ENCODE peak calls at places on chromosome 6, in five cellular contexts. Z is PC-3, F is OCI-LY7, K is GM23338, L is HCT116. V is an unnamed sample.

GRCh38 chr6:55963301-55963700 is 87.9 kb upstream of the BMP5 start:
- DNase-seq in Z (peak), F (no peak), K (peak), L (peak), V (no peak)

GRCh38 chr6:112780498-112781096 is 433.5 kb downstream of the RFPL4B start:
- DNase-seq in Z (peak), F (peak), K (peak), L (peak), V (peak)

GRCh38 chr6:96015791-96016776 is at the start of gene FUT9:
- DNase-seq in Z (no peak), F (no peak), K (peak), L (no peak), V (peak)

GRCh38 chr6:55617272-55617671 is 38.3 kb upstream of the HMGCLL1 start:
- DNase-seq in Z (peak), F (peak), K (peak), L (peak), V (peak)

GRCh38 chr6:44373051-44373450 is 14.5 kb upstream of the CDC5L start:
- DNase-seq in Z (no peak), F (no peak), K (no peak), L (no peak), V (no peak)

GRCh38 chr6:127100510-127101140 is 17.8 kb upstream of the RSPO3 start:
- DNase-seq in Z (peak), F (no peak), K (peak), L (no peak), V (no peak)

GRCh38 chr6:115360602-115361325 is 699.9 kb downstream of the FRK start:
- DNase-seq in Z (no peak), F (no peak), K (no peak), L (no peak), V (no peak)

GRCh38 chr6:168053957-168054471 is 25.0 kb downstream of the FRMD1 start:
- DNase-seq in Z (no peak), F (no peak), K (no peak), L (no peak), V (no peak)

GRCh38 chr6:21078497-21078896 is 515.1 kb upstream of the SOX4 start:
- DNase-seq in Z (no peak), F (no peak), K (peak), L (no peak), V (no peak)

GRCh38 chr6:53805725-53806124 is 10.9 kb downstream of the LRRC1 start:
- DNase-seq in Z (no peak), F (no peak), K (no peak), L (no peak), V (peak)

GRCh38 chr6:166460473-166461437 is 78.0 kb upstream of the MPC1 start:
- DNase-seq in Z (no peak), F (peak), K (no peak), L (no peak), V (no peak)

GRCh38 chr6:34317172-34317477 is 68.3 kb upstream of the SMIM29 start:
- DNase-seq in Z (no peak), F (no peak), K (no peak), L (no peak), V (no peak)

GRCh38 chr6:105179244-105180065 is at the start of gene POPDC3:
- DNase-seq in Z (peak), F (no peak), K (peak), L (no peak), V (peak)

GRCh38 chr6:134826889-134827737 is 122.8 kb downstream of the ALDH8A1 start:
- DNase-seq in Z (peak), F (no peak), K (no peak), L (no peak), V (no peak)

GRCh38 chr6:107972413-107973096 is 14.5 kb upstream of the SEC63 start:
- DNase-seq in Z (no peak), F (no peak), K (peak), L (no peak), V (no peak)

DNA sequence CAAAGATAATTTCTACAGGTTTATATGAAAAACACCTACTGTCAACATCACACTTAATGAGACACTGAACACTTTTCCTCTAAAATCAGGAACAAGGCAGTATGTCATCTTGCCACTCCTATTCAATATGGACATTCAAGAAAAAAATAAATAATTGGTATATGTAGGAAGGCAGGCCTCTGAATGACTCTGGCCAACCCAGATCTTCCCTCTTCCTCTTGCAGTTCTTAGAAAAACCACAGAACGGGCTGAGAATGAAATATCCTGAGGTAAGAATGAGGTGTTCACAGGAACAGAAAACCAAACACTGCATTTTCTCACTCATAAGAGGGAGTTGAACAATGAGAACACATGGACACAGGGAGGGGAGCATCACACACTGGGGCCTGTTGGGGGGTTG is 1207.2 kb upstream of the CITED2 start:
- DNase-seq in Z (no peak), F (no peak), K (no peak), L (no peak), V (no peak)
- TF ChIP-seq EZH2phosphoT487 in Z (no peak), F (no peak), K (no peak), L (no peak), V (no peak)

DNA sequence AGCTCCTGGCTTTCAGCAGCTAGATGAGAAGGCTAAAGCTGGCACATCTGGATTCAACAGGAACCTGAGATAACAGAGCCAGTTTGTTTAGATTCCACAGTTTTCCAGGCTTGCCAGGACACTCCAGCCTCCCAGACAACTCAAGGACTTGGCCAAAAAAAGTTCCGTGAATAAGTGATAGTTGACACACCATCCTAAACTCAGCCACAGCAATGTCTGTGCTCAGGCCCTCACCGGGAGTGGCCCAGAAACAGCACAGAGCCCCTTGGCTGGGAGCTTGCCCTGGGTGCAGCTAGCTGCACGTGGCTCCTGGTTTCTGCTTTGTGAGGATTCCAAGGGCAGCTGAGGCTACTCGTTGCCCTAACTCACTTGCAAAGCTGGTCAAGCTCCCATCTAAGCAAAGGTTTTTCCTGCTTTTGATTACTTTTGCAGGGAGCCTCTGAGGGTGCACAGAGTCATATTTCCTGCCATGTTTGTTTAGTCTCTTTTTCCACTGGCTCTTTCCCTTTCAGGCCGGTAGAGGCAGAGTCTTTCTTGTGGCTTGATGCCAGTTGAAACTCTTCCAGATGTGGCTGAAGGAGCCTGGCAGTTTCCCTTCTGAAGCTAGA is 118.3 kb upstream of the ECI2 start:
- DNase-seq in Z (peak), F (no peak), K (no peak), L (peak), V (no peak)
- TF ChIP-seq CTCF in Z (peak), F (no peak), K (no peak), L (peak), V (no peak)

DNA sequence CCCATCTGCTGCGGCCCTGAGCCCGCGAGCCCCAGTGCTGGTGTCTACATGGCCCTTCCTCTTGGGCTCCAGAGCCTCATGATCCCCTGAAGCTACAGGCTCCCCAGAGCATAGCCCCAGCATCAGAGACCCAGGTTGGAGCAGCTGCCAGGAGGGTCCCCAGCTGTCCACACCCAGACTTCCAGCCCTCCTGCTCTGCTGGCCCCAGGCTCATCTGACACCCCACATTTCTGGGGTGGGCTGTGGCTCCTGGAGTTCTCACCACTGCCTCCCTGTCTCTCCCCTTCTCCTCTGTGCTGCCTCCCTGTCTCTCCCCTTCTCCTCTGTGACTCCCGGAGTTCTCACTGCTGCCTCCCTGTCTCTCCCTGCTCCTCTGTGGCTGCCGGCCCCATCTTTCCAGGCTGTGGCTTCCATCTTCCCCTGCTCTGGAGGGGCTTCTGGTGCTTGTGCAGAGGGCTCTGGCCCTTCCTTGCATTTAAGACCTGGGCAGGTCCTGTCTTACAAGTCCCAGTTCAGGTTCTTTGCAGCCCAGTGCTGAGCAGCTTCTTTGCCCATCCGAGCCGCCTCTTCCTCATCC is 108.1 kb downstream of the ERMARD start:
- DNase-seq in Z (no peak), F (no peak), K (no peak), L (no peak), V (no peak)
- H3K27ac ChIP-seq in Z (no peak), F (no peak), K (no peak), L (no peak), V (no peak)

DNA sequence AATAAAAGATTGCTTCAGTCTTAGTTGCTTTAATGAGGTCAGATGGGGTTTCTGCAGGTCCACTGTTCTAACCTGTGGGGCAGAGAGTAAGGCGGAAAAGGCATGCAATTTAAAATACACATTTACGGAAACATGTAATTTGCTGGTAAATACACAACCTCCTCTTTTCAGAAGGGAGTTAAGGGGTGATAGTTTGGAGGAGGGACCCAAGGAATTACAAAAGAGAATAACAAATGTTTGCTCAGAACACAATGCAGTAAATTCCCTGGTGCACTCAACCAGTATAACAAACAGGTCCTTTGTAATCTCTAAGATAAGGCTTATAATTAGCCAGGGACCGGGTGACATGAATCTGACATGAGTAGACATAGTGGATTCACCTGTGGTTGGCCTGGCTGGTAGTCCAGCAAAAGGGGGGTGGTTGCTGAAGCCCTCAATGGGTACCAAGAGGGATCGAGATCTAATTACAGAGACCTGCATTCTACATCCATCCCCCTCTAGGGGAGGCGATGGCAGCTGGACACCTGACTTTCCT is 295.1 kb downstream of the PHACTR1 start:
- DNase-seq in Z (no peak), F (no peak), K (no peak), L (no peak), V (peak)
- TF ChIP-seq EZH2phosphoT487 in Z (no peak), F (no peak), K (no peak), L (no peak), V (no peak)

GRCh38 chr6:30685157-30685976 is 1.1 kb downstream of the PPP1R18 start:
- DNase-seq in Z (no peak), F (peak), K (peak), L (no peak), V (no peak)
- TF ChIP-seq CTCF in Z (peak), F (peak), K (no peak), L (no peak), V (no peak)

DNA sequence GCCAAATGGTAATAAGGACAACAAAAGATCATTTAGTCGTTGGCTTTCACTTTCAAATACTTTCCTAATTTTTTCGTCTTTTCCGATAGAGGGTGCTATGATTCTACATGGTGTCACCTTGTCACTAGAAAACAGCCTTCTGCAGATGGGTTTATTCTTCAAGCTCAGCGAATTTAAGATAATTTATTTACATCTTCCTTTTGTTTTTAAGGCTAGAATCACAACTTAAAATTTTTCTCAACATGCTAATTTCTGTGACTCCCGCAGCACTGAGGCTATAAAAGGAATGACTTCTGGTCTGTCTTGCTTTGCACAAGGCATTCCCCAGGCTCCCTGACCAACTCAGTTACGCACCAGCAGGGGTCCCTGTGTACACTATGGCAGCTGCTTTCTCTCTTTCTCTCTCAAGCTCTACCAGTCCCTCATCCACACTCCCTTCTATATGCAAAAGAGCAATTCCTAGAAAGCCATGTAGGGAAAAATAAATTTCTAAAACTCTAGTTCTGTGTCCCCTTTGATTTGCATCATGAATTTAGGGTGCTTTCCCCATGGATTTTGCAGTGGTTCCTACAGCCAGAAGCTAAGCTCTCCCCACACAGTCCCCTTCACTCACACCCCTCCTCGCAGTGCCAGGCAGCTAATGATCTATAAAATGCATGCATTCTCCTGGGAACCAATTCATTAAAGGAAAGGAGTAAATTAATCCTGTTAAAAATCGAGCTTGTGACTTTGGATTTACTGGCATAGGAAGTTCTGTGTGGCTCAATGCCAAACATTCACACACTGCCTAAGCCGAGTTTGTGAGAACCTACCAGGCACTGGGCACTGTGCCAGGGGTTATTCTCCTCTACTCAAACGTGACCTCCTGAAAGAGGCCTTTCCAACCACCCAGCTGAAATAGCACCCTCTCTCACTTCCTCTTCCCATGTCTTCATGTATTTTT is 74.5 kb downstream of the DCDC2 start:
- DNase-seq in Z (peak), F (peak), K (peak), L (peak), V (peak)
- H3K27ac ChIP-seq in Z (no peak), F (no peak), K (no peak), L (no peak), V (no peak)

GRCh38 chr6:7150381-7151064 is 42.8 kb downstream of the RREB1 start:
- DNase-seq in Z (no peak), F (no peak), K (peak), L (no peak), V (peak)
- TF ChIP-seq EZH2phosphoT487 in Z (no peak), F (no peak), K (no peak), L (no peak), V (no peak)

DNA sequence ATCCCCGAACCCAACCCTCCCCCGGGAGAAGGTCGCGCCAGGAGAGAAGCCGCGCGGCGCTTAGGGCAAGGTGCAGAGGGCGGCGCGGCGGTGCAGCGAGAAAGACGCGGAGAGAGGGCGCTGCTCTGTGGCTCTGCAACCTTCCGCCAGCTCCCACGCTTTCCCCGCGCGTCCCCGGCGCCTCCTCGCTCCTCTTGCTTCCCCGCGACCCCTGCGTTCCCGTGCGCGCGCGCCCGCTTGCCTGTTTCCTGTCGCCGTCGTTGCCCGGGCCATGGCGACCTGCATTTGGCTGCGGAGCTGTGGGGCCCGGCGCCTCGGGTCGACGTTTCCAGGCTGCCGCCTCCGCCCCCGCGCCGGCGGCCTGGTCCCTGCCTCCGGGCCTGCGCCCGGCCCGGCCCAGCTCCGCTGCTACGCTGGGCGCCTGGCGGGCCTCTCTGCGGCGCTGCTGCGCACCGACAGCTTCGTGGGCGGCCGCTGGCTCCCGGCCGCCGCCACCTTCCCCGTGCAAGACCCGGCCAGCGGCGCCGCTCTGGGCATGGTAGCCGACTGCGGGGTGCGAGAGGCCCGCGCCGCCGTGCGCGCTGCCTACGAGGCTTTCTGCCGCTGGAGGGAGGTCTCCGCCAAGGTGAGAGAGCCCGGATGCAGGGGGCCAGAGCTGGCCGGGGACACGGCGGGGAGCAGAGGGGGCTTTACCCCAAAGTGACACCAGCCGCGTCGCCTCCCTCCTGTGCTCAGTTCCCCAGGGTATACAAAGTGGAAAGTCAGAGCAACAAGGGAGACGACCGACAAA is at the start of gene ALDH5A1:
- DNase-seq in Z (peak), F (peak), K (peak), L (peak), V (peak)
- TF ChIP-seq CTCF in Z (peak), F (peak), K (no peak), L (no peak), V (peak)

DNA sequence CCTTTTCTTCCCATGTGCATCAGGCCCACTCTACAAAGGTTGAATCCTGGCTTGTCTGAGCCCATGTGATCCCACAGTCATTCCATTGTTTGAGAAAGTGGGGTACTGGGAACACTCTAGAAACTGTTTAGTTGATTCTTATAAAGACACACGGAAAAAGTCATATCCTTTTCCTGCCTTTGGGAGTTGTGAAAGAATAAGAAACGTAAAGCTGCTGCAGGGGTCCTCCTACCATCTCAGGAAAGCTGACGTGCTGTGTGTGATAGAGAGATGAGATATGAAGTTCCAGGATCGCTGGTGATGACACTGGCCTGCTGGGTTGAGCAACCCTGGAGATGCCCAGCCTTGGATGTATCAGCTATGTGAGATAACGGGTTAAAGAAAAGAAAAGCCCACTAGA is 21.3 kb upstream of the HLA-DRB5 start:
- DNase-seq in Z (no peak), F (no peak), K (no peak), L (no peak), V (no peak)
- H3K27ac ChIP-seq in Z (no peak), F (no peak), K (no peak), L (no peak), V (no peak)

GRCh38 chr6:13183446-13184088 is 144.8 kb downstream of the TBC1D7 start:
- DNase-seq in Z (peak), F (no peak), K (no peak), L (no peak), V (no peak)

GRCh38 chr6:13177617-13178506 is 150.5 kb downstream of the TBC1D7 start:
- DNase-seq in Z (no peak), F (no peak), K (no peak), L (no peak), V (no peak)

GRCh38 chr6:13184547-13184946 is 143.8 kb downstream of the TBC1D7 start:
- DNase-seq in Z (no peak), F (no peak), K (no peak), L (no peak), V (no peak)

GRCh38 chr6:13184089-13184468 is 144.3 kb downstream of the TBC1D7 start:
- DNase-seq in Z (no peak), F (no peak), K (no peak), L (no peak), V (no peak)

DNA sequence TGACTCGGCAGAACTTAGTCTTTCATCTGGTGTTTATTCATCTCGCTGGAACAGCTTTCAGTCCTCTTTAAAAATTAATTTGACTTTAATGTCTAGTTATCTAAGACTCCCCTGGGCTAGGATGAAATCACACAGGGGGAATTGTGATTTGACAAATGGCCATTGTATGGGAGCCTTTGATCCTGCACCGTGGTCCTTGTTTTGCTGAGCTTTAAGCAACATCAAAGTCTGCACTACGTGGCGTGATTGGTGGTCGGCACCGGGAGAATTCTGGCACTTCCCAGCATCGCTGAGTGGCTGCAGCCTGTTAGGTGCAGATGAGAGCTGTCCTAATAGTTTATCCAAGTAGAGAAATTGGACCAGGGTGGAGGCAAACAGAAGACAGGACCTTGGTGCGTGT is 146.9 kb downstream of the TBC1D7 start:
- DNase-seq in Z (no peak), F (no peak), K (no peak), L (no peak), V (no peak)
- TF ChIP-seq EZH2phosphoT487 in Z (no peak), F (no peak), K (no peak), L (no peak), V (no peak)